ENCODE peak calls at places on chromosomes 5 and 9, in four cellular contexts. One of them, this sample, is unnamed.

GRCh38 chr5:170389250-170389902 is at the start of gene KCNMB1:
- DNase-seq in HepG2: no peak
- DNase-seq in HCT116: no peak
- DNase-seq in K562: no peak
- DNase-seq in this sample: no peak

GRCh38 chr5:6328173-6328572 is 50.2 kb downstream of the MED10 start:
- DNase-seq in HepG2: peak; percentile 12
- DNase-seq in HCT116: no peak
- DNase-seq in K562: peak; percentile 44
- DNase-seq in this sample: no peak

GRCh38 chr5:13249854-13250253 is 694.6 kb downstream of the DNAH5 start:
- DNase-seq in HepG2: no peak
- DNase-seq in HCT116: no peak
- DNase-seq in K562: no peak
- DNase-seq in this sample: no peak

GRCh38 chr5:164562271-164562856 is 1056.9 kb downstream of the MAT2B start:
- DNase-seq in HepG2: no peak
- DNase-seq in HCT116: no peak
- DNase-seq in K562: no peak
- DNase-seq in this sample: no peak

GRCh38 chr5:69131304-69131703 is 35.6 kb upstream of the CCNB1 start:
- DNase-seq in HepG2: no peak
- DNase-seq in HCT116: no peak
- DNase-seq in K562: no peak
- DNase-seq in this sample: no peak

GRCh38 chr5:132782101-132782500 is 5.1 kb upstream of the SEPTIN8 start:
- DNase-seq in HepG2: no peak
- DNase-seq in HCT116: no peak
- DNase-seq in K562: no peak
- DNase-seq in this sample: no peak

GRCh38 chr9:124450931-124451661 is 845 bp downstream of the ADGRD2 start:
- DNase-seq in HepG2: no peak
- DNase-seq in HCT116: no peak
- DNase-seq in K562: no peak
- DNase-seq in this sample: no peak

GRCh38 chr9:21995652-21996275 is 1.2 kb downstream of the CDKN2B-AS1 start:
- DNase-seq in HepG2: no peak
- DNase-seq in HCT116: no peak
- DNase-seq in K562: no peak
- DNase-seq in this sample: no peak

GRCh38 chr5:163489055-163489744 is 16.2 kb upstream of the MAT2B start:
- DNase-seq in HepG2: peak; percentile 18
- DNase-seq in HCT116: no peak
- DNase-seq in K562: no peak
- DNase-seq in this sample: no peak

GRCh38 chr9:7402704-7403389 is 396.7 kb downstream of the DMAC1 start:
- DNase-seq in HepG2: no peak
- DNase-seq in HCT116: no peak
- DNase-seq in K562: no peak
- DNase-seq in this sample: no peak

GRCh38 chr5:138110266-138110963 is 26.6 kb downstream of the WNT8A start:
- DNase-seq in HepG2: no peak
- DNase-seq in HCT116: no peak
- DNase-seq in K562: no peak
- DNase-seq in this sample: no peak

GRCh38 chr5:180353963-180354574 is 933 bp upstream of the GFPT2 start:
- DNase-seq in HepG2: no peak
- DNase-seq in HCT116: no peak
- DNase-seq in K562: no peak
- DNase-seq in this sample: no peak

GRCh38 chr5:170736966-170737365 is 46.6 kb upstream of the GABRP start:
- DNase-seq in HepG2: no peak
- DNase-seq in HCT116: no peak
- DNase-seq in K562: no peak
- DNase-seq in this sample: no peak

GRCh38 chr9:83707518-83707767 is 315 bp downstream of the UBQLN1 start:
- DNase-seq in HepG2: no peak
- DNase-seq in HCT116: no peak
- DNase-seq in K562: no peak
- DNase-seq in this sample: peak; percentile 8

GRCh38 chr9:124238546-124239140 is 19.1 kb upstream of the NEK6 start:
- DNase-seq in HepG2: no peak
- DNase-seq in HCT116: no peak
- DNase-seq in K562: no peak
- DNase-seq in this sample: no peak

GRCh38 chr9:82606761-82607382 is 456.1 kb downstream of the RASEF start:
- DNase-seq in HepG2: peak; percentile 69
- DNase-seq in HCT116: peak; percentile 8
- DNase-seq in K562: no peak
- DNase-seq in this sample: peak; percentile 17

GRCh38 chr5:6759401-6759800 is 46.2 kb downstream of the TENT4A start:
- DNase-seq in HepG2: peak; percentile 66
- DNase-seq in HCT116: no peak
- DNase-seq in K562: peak; percentile 60
- DNase-seq in this sample: no peak

GRCh38 chr5:78776637-78777036 is 128.1 kb upstream of the LHFPL2 start:
- DNase-seq in HepG2: peak; percentile 27
- DNase-seq in HCT116: no peak
- DNase-seq in K562: no peak
- DNase-seq in this sample: no peak

GRCh38 chr5:116046261-116046660 is 14.0 kb downstream of the ARL14EPL start:
- DNase-seq in HepG2: no peak
- DNase-seq in HCT116: peak; percentile 59
- DNase-seq in K562: no peak
- DNase-seq in this sample: no peak

GRCh38 chr9:23822331-23823169 is 3.5 kb downstream of the ELAVL2 start:
- DNase-seq in HepG2: no peak
- DNase-seq in HCT116: no peak
- DNase-seq in K562: no peak
- DNase-seq in this sample: no peak

GRCh38 chr5:45038366-45038987 is 229.7 kb downstream of the MRPS30 start:
- DNase-seq in HepG2: peak; percentile 14
- DNase-seq in HCT116: peak; percentile 55
- DNase-seq in K562: peak; percentile 12
- DNase-seq in this sample: peak; percentile 22

GRCh38 chr5:180632768-180633167 is 16.6 kb downstream of the FLT4 start:
- DNase-seq in HepG2: no peak
- DNase-seq in HCT116: no peak
- DNase-seq in K562: no peak
- DNase-seq in this sample: no peak

GRCh38 chr5:34703767-34704324 is 47.7 kb downstream of the RAI14 start:
- DNase-seq in HepG2: no peak
- DNase-seq in HCT116: no peak
- DNase-seq in K562: no peak
- DNase-seq in this sample: no peak

GRCh38 chr9:122190597-122191381 is 31.1 kb downstream of the MORN5 start:
- DNase-seq in HepG2: peak; percentile 52
- DNase-seq in HCT116: no peak
- DNase-seq in K562: no peak
- DNase-seq in this sample: peak; percentile 33

GRCh38 chr9:127574089-127574921 is 37.8 kb upstream of the STXBP1 start:
- DNase-seq in HepG2: no peak
- DNase-seq in HCT116: no peak
- DNase-seq in K562: no peak
- DNase-seq in this sample: no peak

GRCh38 chr9:27426717-27427645 is 97.1 kb upstream of the IFNK start:
- DNase-seq in HepG2: no peak
- DNase-seq in HCT116: no peak
- DNase-seq in K562: no peak
- DNase-seq in this sample: no peak

GRCh38 chr5:67135381-67135780 is 61.2 kb downstream of the CD180 start:
- DNase-seq in HepG2: no peak
- DNase-seq in HCT116: no peak
- DNase-seq in K562: no peak
- DNase-seq in this sample: no peak

GRCh38 chr5:73638344-73639095 is 12.5 kb downstream of the ARHGEF28 start:
- DNase-seq in HepG2: no peak
- DNase-seq in HCT116: no peak
- DNase-seq in K562: no peak
- DNase-seq in this sample: peak; percentile 83

GRCh38 chr9:75715360-75715759 is 175.1 kb upstream of the PCSK5 start:
- DNase-seq in HepG2: no peak
- DNase-seq in HCT116: no peak
- DNase-seq in K562: no peak
- DNase-seq in this sample: no peak

GRCh38 chr9:130292104-130292503 is 26.5 kb downstream of the HMCN2 start:
- DNase-seq in HepG2: no peak
- DNase-seq in HCT116: no peak
- DNase-seq in K562: no peak
- DNase-seq in this sample: no peak

GRCh38 chr9:93259490-93260289 is 75.8 kb downstream of the WNK2 start:
- DNase-seq in HepG2: no peak
- DNase-seq in HCT116: no peak
- DNase-seq in K562: no peak
- DNase-seq in this sample: no peak

GRCh38 chr9:98882569-98882923 is 61.2 kb upstream of the COL15A1 start:
- DNase-seq in HepG2: no peak
- DNase-seq in HCT116: no peak
- DNase-seq in K562: no peak
- DNase-seq in this sample: no peak

GRCh38 chr9:122091682-122092592 is 1.2 kb downstream of the TTLL11 start:
- DNase-seq in HepG2: no peak
- DNase-seq in HCT116: no peak
- DNase-seq in K562: no peak
- DNase-seq in this sample: no peak

GRCh38 chr9:13575558-13575957 is 296.1 kb upstream of the MPDZ start:
- DNase-seq in HepG2: no peak
- DNase-seq in HCT116: no peak
- DNase-seq in K562: no peak
- DNase-seq in this sample: no peak

GRCh38 chr5:159319363-159319762 is 10.9 kb downstream of the IL12B start:
- DNase-seq in HepG2: no peak
- DNase-seq in HCT116: no peak
- DNase-seq in K562: no peak
- DNase-seq in this sample: no peak

GRCh38 chr5:159318448-159318847 is 11.8 kb downstream of the IL12B start:
- DNase-seq in HepG2: no peak
- DNase-seq in HCT116: no peak
- DNase-seq in K562: no peak
- DNase-seq in this sample: no peak

GRCh38 chr5:159317849-159318248 is 12.4 kb downstream of the IL12B start:
- DNase-seq in HepG2: no peak
- DNase-seq in HCT116: no peak
- DNase-seq in K562: no peak
- DNase-seq in this sample: no peak

GRCh38 chr5:159319822-159320221 is 10.5 kb downstream of the IL12B start:
- DNase-seq in HepG2: no peak
- DNase-seq in HCT116: no peak
- DNase-seq in K562: no peak
- DNase-seq in this sample: no peak

GRCh38 chr5:159316519-159317383 is 13.5 kb downstream of the IL12B start:
- DNase-seq in HepG2: peak; percentile 40
- DNase-seq in HCT116: no peak
- DNase-seq in K562: peak; percentile 47
- DNase-seq in this sample: peak; percentile 35
- TF ChIP-seq TCF7L2 in HepG2: no peak
- TF ChIP-seq TCF7L2 in HCT116: no peak
- TF ChIP-seq TCF7L2 in K562: no peak
- TF ChIP-seq TCF7L2 in this sample: no peak

GRCh38 chr9:134741846-134742245 is 100.2 kb downstream of the COL5A1 start:
- DNase-seq in HepG2: no peak
- DNase-seq in HCT116: no peak
- DNase-seq in K562: no peak
- DNase-seq in this sample: no peak

GRCh38 chr9:134739660-134739968 is 98.0 kb downstream of the COL5A1 start:
- DNase-seq in HepG2: no peak
- DNase-seq in HCT116: no peak
- DNase-seq in K562: no peak
- DNase-seq in this sample: no peak

GRCh38 chr9:134740071-134740470 is 98.5 kb downstream of the COL5A1 start:
- DNase-seq in HepG2: no peak
- DNase-seq in HCT116: no peak
- DNase-seq in K562: no peak
- DNase-seq in this sample: no peak

GRCh38 chr9:134744542-134745295 is 103.1 kb downstream of the COL5A1 start:
- DNase-seq in HepG2: no peak
- DNase-seq in HCT116: no peak
- DNase-seq in K562: no peak
- DNase-seq in this sample: no peak

DNA sequence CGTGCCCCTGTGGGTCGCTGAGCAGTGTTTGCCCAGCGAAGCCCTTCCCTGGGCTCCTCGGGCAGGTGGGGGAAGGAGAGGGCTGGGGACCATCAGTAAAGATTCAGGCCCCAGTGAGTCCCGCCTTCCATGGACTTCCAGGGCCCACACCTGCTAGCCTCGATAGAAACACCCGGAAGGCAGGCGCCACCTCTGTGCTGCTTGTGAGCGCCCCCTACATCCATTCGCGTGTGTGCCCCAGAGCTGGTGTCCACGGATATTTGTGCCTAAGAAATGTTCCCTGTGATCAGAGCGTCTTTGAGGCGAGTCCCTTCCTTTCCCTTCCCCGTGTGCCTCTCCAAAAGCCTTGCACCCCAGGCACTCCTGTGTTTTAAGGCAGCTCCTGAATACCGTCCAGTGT is 101.2 kb downstream of the COL5A1 start:
- DNase-seq in HepG2: no peak
- DNase-seq in HCT116: no peak
- DNase-seq in K562: no peak
- DNase-seq in this sample: no peak
- TF ChIP-seq CTCF in HepG2: peak; percentile 45
- TF ChIP-seq CTCF in HCT116: peak; percentile 54
- TF ChIP-seq CTCF in K562: no peak
- TF ChIP-seq CTCF in this sample: no peak

DNA sequence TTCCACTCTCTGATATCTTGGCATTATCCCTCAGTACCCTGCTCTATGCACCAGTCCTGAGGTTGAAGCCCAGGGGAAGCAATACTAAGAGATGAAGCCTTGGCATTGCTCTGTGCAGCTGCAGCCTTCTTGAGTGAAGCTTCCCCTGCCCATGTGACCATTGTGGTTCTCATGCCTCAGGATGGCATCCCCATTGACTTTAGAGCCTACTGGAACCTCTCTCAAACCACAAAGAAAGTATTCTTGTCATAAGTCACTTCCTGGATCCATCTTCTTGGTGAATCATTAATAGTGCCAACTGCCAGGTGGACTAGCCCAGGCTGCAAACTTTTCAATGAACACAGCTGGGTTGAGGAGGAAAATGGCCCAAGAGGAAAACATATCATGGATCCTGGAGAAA is 283.9 kb upstream of the RFX3 start:
- DNase-seq in HepG2: no peak
- DNase-seq in HCT116: peak; percentile 22
- DNase-seq in K562: no peak
- DNase-seq in this sample: no peak
- TF ChIP-seq TCF7L2 in HepG2: no peak
- TF ChIP-seq TCF7L2 in HCT116: no peak
- TF ChIP-seq TCF7L2 in K562: no peak
- TF ChIP-seq TCF7L2 in this sample: no peak

DNA sequence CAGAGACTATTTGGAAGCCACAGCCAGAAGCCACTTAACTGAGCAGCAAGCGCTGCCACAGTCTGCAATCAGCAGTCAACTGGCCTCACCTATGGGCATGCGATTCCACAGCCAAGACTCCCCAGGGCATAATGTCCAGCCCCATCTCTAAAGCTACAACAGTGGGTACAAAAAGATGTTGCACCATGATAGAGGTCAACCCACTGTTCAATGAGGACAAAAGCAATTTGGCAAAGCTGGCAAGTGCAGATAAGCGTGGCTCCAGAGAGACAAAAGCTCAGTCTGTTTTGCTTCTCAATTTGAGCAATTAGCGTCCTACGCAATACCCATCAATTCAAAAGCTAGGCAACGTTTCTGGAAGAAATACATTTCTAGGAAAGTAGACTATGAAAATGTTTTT is 3.2 kb downstream of the TAS2R1 start:
- DNase-seq in HepG2: no peak
- DNase-seq in HCT116: no peak
- DNase-seq in K562: no peak
- DNase-seq in this sample: no peak
- TF ChIP-seq CTCF in HepG2: no peak
- TF ChIP-seq CTCF in HCT116: no peak
- TF ChIP-seq CTCF in K562: no peak
- TF ChIP-seq CTCF in this sample: no peak

This sample was measured in Panc1.